ENCODE peak calls at places on chromosomes 12 and 14, in five cellular contexts. G, V, O, K and R are unnamed samples. For H3K4me1, the result is how much of the 10 kb centered on the place peaks cover.

GRCh38 chr12:56688129-56688845 is at the start of gene PTGES3:
- DNase-seq in G (peak), V (peak), O (peak), K (peak), R (peak)

GRCh38 chr12:65237153-65237552 is 41.3 kb upstream of the MSRB3 start:
- DNase-seq in G (no peak), V (no peak), O (no peak), K (no peak), R (no peak)

GRCh38 chr12:95083938-95084337 is 10.5 kb upstream of the NR2C1 start:
- DNase-seq in G (peak), V (no peak), O (peak), K (peak), R (no peak)

GRCh38 chr12:124949066-124949465 is 34.6 kb upstream of the UBC start:
- DNase-seq in G (no peak), V (no peak), O (no peak), K (no peak), R (no peak)

GRCh38 chr12:92365333-92365732 is 219.7 kb upstream of the BTG1 start:
- DNase-seq in G (no peak), V (no peak), O (no peak), K (no peak), R (no peak)

GRCh38 chr12:101875112-101875961 is 2.0 kb upstream of the DRAM1 start:
- DNase-seq in G (no peak), V (no peak), O (no peak), K (peak), R (no peak)

GRCh38 chr12:8890313-8891084 is 23.8 kb upstream of the PHC1 start:
- DNase-seq in G (peak), V (no peak), O (peak), K (peak), R (peak)

GRCh38 chr14:94572637-94573303 is 8.5 kb upstream of the SERPINA5 start:
- DNase-seq in G (no peak), V (no peak), O (no peak), K (no peak), R (no peak)

GRCh38 chr14:21025374-21026151 is 702 bp upstream of the NDRG2 start:
- DNase-seq in G (no peak), V (peak), O (peak), K (no peak), R (peak)
- H3K4me1 ChIP-seq in G (under half), V (under half), O (under half), K (under half), R (under half)

DNA sequence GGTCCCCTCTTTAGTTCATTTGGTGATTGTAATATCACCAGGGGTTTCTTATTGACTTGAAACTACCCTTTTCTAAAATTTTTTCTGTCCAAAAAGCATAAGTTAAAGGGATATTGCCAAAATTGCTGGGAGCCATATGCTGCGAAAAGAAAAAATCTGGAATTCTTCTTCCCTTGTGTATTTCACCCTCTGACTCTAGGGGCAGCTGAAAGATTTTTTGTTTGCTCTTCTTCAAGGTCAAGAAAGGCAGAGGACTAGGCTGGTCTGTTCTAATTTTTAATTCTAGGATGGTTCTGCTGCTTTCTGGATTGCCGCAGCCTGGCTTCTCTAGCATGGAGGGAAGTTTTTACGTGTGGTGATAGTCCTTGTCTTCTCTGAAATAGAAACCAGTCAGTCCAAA is 61.6 kb downstream of the FBXL14 start:
- DNase-seq in G (no peak), V (no peak), O (no peak), K (peak), R (no peak)
- H3K4me3 ChIP-seq in G (peak), V (no peak), O (no peak), K (peak), R (no peak)

GRCh38 chr12:123442774-123443173 is 6.3 kb upstream of the RILPL2 start:
- DNase-seq in G (no peak), V (no peak), O (no peak), K (no peak), R (no peak)
- H3K4me1 ChIP-seq in G (under half), V (under half), O (under half), K (under half), R (under half)

GRCh38 chr14:80713076-80713850 is 228.3 kb downstream of the CEP128 start:
- DNase-seq in G (no peak), V (no peak), O (no peak), K (no peak), R (no peak)

DNA sequence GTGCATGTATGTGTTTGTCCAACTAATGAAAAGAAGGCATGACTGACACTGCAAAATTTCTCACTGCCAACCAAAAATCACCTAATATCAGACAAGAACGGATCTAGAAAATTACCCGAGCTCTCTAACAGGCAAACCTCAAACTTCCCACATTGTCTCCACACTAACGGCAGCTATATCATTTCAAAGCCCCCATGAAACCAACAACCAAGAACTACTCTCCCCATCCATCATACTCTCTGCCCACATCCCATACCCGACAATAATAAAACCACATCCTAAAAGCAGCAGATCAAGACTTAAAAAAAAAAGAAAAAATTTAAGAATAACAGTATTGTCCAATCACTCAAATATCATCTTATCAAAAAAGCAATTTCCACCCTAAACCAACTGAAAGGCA is 227.0 kb downstream of the CEP128 start:
- DNase-seq in G (no peak), V (no peak), O (no peak), K (no peak), R (no peak)
- H3K4me3 ChIP-seq in G (no peak), V (no peak), O (no peak), K (no peak), R (no peak)

GRCh38 chr12:3086729-3087323 is 9.6 kb downstream of the TSPAN9 start:
- DNase-seq in G (no peak), V (no peak), O (peak), K (no peak), R (no peak)

GRCh38 chr12:3084742-3085141 is 7.6 kb downstream of the TSPAN9 start:
- DNase-seq in G (no peak), V (no peak), O (no peak), K (no peak), R (no peak)

GRCh38 chr12:3083949-3084348 is 6.8 kb downstream of the TSPAN9 start:
- DNase-seq in G (no peak), V (no peak), O (no peak), K (no peak), R (no peak)

GRCh38 chr12:3083241-3083921 is 6.2 kb downstream of the TSPAN9 start:
- DNase-seq in G (no peak), V (no peak), O (no peak), K (no peak), R (no peak)

DNA sequence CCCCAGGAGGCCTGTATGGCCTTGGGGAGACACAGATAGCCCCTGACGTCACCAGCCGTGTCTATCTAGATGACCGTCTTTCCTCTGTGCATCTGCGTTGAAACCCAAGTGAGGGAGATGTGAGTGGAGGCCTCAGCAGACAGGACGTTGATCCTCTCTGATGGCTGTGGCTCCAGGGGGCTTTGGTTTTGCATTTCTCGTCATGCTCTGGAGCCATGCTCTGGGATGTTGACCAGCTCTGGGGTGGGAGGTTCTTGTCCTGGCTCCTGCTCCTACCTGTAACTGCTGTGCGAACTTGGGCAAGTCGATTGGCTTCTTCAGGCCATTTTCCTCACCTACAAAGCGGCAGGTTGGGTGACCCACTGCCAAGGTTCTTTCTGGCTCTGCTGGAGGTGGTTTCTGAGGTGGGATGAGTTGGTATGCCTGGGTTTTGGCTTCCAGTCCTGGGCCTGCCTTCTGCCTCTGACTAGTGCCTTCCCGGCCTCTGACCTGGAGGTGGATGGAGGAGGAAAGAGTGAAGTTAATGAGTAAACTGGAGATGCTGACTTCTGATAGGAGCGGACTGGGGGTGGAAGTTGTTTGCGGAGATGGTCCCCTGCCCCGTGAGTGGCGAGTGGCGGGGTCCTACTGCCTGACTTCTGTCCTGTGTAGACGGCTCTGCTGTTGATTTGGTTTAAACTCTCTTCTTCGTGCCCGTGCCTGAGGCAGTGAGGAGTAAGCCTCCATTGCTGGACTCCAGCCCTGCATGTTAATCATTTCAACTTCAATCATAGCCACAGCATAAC is 8.4 kb downstream of the TSPAN9 start:
- DNase-seq in G (no peak), V (no peak), O (no peak), K (no peak), R (no peak)
- H3K4me1 ChIP-seq in G (under half), V (half or more), O (under half), K (under half), R (under half)

DNA sequence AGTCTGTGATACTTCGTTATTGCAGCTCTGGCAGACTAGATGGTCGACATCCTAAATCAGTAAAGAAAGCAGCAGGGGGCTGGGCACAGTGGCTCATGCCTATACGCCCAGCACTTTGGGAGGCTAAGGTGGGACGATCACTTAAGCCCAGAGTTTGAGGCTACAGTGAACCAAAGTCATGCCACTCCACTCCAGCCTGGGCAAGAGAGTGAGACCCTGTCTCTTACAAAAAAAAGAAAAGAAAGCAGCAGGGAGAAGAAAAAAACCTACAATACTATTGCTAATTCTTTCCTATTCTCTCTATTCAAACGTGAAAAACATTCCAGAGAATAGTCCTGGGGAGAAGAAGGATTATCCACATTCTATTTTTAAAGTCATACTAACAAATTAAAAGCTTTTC is 79.5 kb downstream of the DCAF5 start:
- DNase-seq in G (no peak), V (no peak), O (no peak), K (no peak), R (no peak)
- H3K4me3 ChIP-seq in G (no peak), V (no peak), O (no peak), K (no peak), R (no peak)